ENCODE peak calls at places on chromosomes 11 and 22, in six cellular contexts. X, J, F, C, K and L are unnamed samples.

GRCh38 chr11:79694368-79694767 is 253.5 kb upstream of the TENM4 start:
- DNase-seq in X (no peak), J (peak), F (no peak), C (no peak), K (no peak), L (no peak)

GRCh38 chr11:131240421-131240820 is 130.0 kb upstream of the NTM start:
- DNase-seq in X (no peak), J (no peak), F (no peak), C (no peak), K (no peak), L (no peak)

GRCh38 chr22:37746366-37747089 is 49.7 kb downstream of the TRIOBP start:
- DNase-seq in X (no peak), J (no peak), F (no peak), C (peak), K (no peak), L (no peak)

GRCh38 chr11:64150481-64151239 is 15.3 kb downstream of the MACROD1 start:
- DNase-seq in X (no peak), J (no peak), F (no peak), C (no peak), K (no peak), L (no peak)

GRCh38 chr11:45486461-45486860 is 179.0 kb downstream of the CHST1 start:
- DNase-seq in X (no peak), J (no peak), F (no peak), C (no peak), K (no peak), L (no peak)

GRCh38 chr22:29302681-29303465 is 3.6 kb upstream of the GAS2L1 start:
- DNase-seq in X (no peak), J (no peak), F (no peak), C (no peak), K (no peak), L (no peak)

GRCh38 chr11:68251770-68252169 is 20.0 kb downstream of the C11orf24 start:
- DNase-seq in X (no peak), J (no peak), F (no peak), C (no peak), K (no peak), L (no peak)

GRCh38 chr11:75792127-75792731 is 22.8 kb upstream of the UVRAG start:
- DNase-seq in X (no peak), J (no peak), F (no peak), C (no peak), K (no peak), L (no peak)

GRCh38 chr11:85096939-85097338 is 530.2 kb downstream of the DLG2 start:
- DNase-seq in X (no peak), J (no peak), F (no peak), C (no peak), K (no peak), L (no peak)

GRCh38 chr11:56910785-56911184 is 77.9 kb upstream of the OR5AK2 start:
- DNase-seq in X (no peak), J (peak), F (no peak), C (no peak), K (no peak), L (peak)

GRCh38 chr11:95279921-95280861 is 49.2 kb upstream of the SESN3 start:
- DNase-seq in X (no peak), J (peak), F (peak), C (no peak), K (no peak), L (no peak)

GRCh38 chr11:459511-460220 is 9.6 kb downstream of the PTDSS2 start:
- DNase-seq in X (no peak), J (no peak), F (no peak), C (no peak), K (no peak), L (no peak)

GRCh38 chr22:45526768-45527360 is 24.2 kb downstream of the FBLN1 start:
- DNase-seq in X (no peak), J (no peak), F (no peak), C (no peak), K (peak), L (peak)

GRCh38 chr22:11360632-11361031 is 4167.4 kb upstream of the OR11H1 start:
- DNase-seq in X (no peak), J (no peak), F (no peak), C (no peak), K (no peak), L (no peak)

GRCh38 chr11:77190331-77191075 is 62.5 kb downstream of the MYO7A start:
- DNase-seq in X (no peak), J (no peak), F (no peak), C (no peak), K (no peak), L (no peak)

GRCh38 chr11:8640305-8640932 is 42.0 kb downstream of the TRIM66 start:
- DNase-seq in X (no peak), J (no peak), F (no peak), C (no peak), K (no peak), L (no peak)

GRCh38 chr11:10379022-10379421 is 74.1 kb downstream of the ADM start:
- DNase-seq in X (no peak), J (peak), F (no peak), C (no peak), K (peak), L (peak)

GRCh38 chr11:10893713-10894112 is 35.9 kb upstream of the ZBED5 start:
- DNase-seq in X (no peak), J (peak), F (no peak), C (no peak), K (peak), L (peak)

GRCh38 chr22:20418211-20418788 is 19.3 kb downstream of the SCARF2 start:
- DNase-seq in X (no peak), J (peak), F (peak), C (peak), K (peak), L (peak)

GRCh38 chr11:33366918-33367317 is 109.7 kb downstream of the HIPK3 start:
- DNase-seq in X (no peak), J (peak), F (no peak), C (no peak), K (no peak), L (no peak)

GRCh38 chr22:42313804-42314581 is 43.5 kb upstream of the TCF20 start:
- DNase-seq in X (no peak), J (peak), F (no peak), C (peak), K (peak), L (peak)

GRCh38 chr11:106695506-106695905 is 322.8 kb downstream of the GUCY1A2 start:
- DNase-seq in X (no peak), J (peak), F (no peak), C (no peak), K (peak), L (peak)

GRCh38 chr22:28018461-28018927 is 99.4 kb upstream of the PITPNB start:
- DNase-seq in X (no peak), J (no peak), F (peak), C (no peak), K (no peak), L (no peak)

GRCh38 chr11:119317592-119318239 is 786 bp upstream of the MCAM start:
- DNase-seq in X (no peak), J (peak), F (no peak), C (no peak), K (peak), L (no peak)

GRCh38 chr11:128917144-128917684 is 25.5 kb downstream of the TP53AIP1 start:
- DNase-seq in X (no peak), J (no peak), F (no peak), C (no peak), K (no peak), L (no peak)

GRCh38 chr11:35683728-35684339 is 21.3 kb downstream of the TRIM44 start:
- DNase-seq in X (no peak), J (peak), F (no peak), C (no peak), K (peak), L (peak)

GRCh38 chr11:19350093-19350665 is 109.4 kb upstream of the E2F8 start:
- DNase-seq in X (no peak), J (no peak), F (no peak), C (no peak), K (no peak), L (no peak)

GRCh38 chr11:130513132-130513531 is 64.7 kb downstream of the ADAMTS15 start:
- DNase-seq in X (no peak), J (no peak), F (no peak), C (no peak), K (peak), L (peak)

GRCh38 chr22:44201556-44202129 is 20.9 kb downstream of the PARVG start:
- DNase-seq in X (no peak), J (no peak), F (no peak), C (no peak), K (no peak), L (no peak)

GRCh38 chr11:78801161-78801884 is 226.7 kb upstream of the NARS2 start:
- DNase-seq in X (no peak), J (peak), F (peak), C (no peak), K (peak), L (peak)

GRCh38 chr11:102596578-102596977 is 28.6 kb downstream of the MMP20 start:
- DNase-seq in X (no peak), J (no peak), F (no peak), C (no peak), K (no peak), L (no peak)